ENCODE peak calls at places on chromosomes 7 and 10, in four cellular contexts. M, N, O and J are unnamed samples.

GRCh38 chr10:96261930-96262329 is 9.4 kb downstream of the BLNK start:
- DNase-seq in N (no peak), O (no peak), M (peak), J (no peak)

GRCh38 chr10:80945267-80945880 is 407.7 kb downstream of the SH2D4B start:
- DNase-seq in O (no peak), M (peak), N (no peak), J (peak)

GRCh38 chr7:81367335-81367801 is 402.5 kb downstream of the HGF start:
- DNase-seq in N (no peak), M (peak), O (peak), J (no peak)

GRCh38 chr10:92914478-92915066 is 66.3 kb downstream of the EXOC6 start:
- DNase-seq in M (peak), O (peak), N (no peak), J (peak)

GRCh38 chr7:1004018-1004880 is 21.3 kb downstream of the CYP2W1 start:
- DNase-seq in M (no peak), N (no peak), O (peak), J (no peak)

GRCh38 chr10:126945351-126946035 is 40.3 kb downstream of the DOCK1 start:
- DNase-seq in N (no peak), M (no peak), O (no peak), J (no peak)

GRCh38 chr10:132909491-132910071 is 32.8 kb downstream of the CFAP46 start:
- DNase-seq in M (no peak), N (no peak), O (no peak), J (peak)

GRCh38 chr7:98133181-98133580 is 26.5 kb downstream of the LMTK2 start:
- DNase-seq in M (no peak), N (no peak), O (no peak), J (no peak)

GRCh38 chr10:110983466-110983865 is 64.1 kb downstream of the SHOC2 start:
- DNase-seq in M (no peak), O (no peak), N (no peak), J (no peak)

GRCh38 chr10:67573484-67573883 is 122.5 kb downstream of the CTNNA3 start:
- DNase-seq in M (no peak), O (no peak), N (no peak), J (no peak)

GRCh38 chr10:93059975-93060886 is at the start of gene CYP26C1:
- DNase-seq in O (no peak), N (no peak), M (no peak), J (no peak)

GRCh38 chr10:67772894-67773511 is 65.0 kb downstream of the DNAJC12 start:
- DNase-seq in N (no peak), O (peak), M (no peak), J (no peak)

GRCh38 chr10:49076319-49076718 is 39.0 kb downstream of the VSTM4 start:
- DNase-seq in N (no peak), O (no peak), M (no peak), J (no peak)

GRCh38 chr7:26365077-26365896 is 73.6 kb downstream of the SNX10 start:
- DNase-seq in N (no peak), O (peak), M (peak), J (peak)

GRCh38 chr10:133154996-133155778 is 4.8 kb upstream of the KNDC1 start:
- DNase-seq in M (no peak), N (no peak), O (no peak), J (no peak)

GRCh38 chr7:159192761-159193453 is 48.2 kb upstream of the VIPR2 start:
- DNase-seq in N (no peak), M (no peak), O (no peak), J (no peak)

GRCh38 chr7:98930921-98931320 is 52.6 kb downstream of the TRRAP start:
- DNase-seq in M (no peak), N (no peak), O (peak), J (no peak)

GRCh38 chr10:69757553-69758309 is 44.0 kb upstream of the COL13A1 start:
- DNase-seq in N (peak), O (peak), M (peak), J (no peak)

GRCh38 chr7:44194069-44194468 is 4.8 kb upstream of the GCK start:
- DNase-seq in O (peak), M (no peak), N (no peak), J (no peak)

GRCh38 chr10:3255616-3256015 is 83.0 kb upstream of the PITRM1 start:
- DNase-seq in M (no peak), O (no peak), N (no peak), J (no peak)

GRCh38 chr10:14184841-14185500 is 145.8 kb downstream of the FRMD4A start:
- DNase-seq in O (peak), M (no peak), N (no peak), J (no peak)

GRCh38 chr7:41754046-41754445 is 51.2 kb upstream of the INHBA start:
- DNase-seq in O (peak), N (no peak), M (no peak), J (no peak)
- H3K4me3 ChIP-seq in O (no peak), N (no peak), M (no peak), J (no peak)

DNA sequence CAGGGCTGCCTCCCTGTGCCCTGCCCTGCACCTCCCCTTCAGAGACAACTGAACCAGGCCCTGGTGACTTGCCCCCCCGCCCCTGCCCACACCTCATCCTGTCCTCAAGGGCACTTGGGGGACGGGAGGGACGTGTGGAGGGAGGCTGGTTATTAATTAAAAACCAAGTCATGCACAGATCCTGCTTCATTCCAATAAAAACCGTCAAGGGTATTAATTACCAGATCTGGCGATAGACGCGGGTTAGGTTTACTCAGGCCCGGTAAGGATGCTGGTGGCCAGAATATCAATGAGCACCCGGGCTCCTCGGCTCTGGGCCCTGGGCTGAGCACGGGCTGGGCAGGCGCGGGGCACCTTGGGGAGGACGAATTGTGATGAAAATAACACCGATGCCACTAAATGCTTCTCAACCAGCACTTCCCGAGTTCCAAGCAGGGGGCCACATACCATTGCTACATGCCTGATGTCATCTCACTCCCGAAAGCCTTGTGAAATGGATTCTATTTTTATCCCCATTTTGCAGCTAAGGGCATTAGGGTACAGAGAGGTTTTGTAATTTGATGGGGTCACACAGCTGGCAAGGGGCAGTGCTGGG is 24.5 kb upstream of the GTF2IRD1 start:
- DNase-seq in N (no peak), O (peak), M (no peak), J (no peak)
- H3K27ac ChIP-seq in N (no peak), O (no peak), M (no peak), J (no peak)

DNA sequence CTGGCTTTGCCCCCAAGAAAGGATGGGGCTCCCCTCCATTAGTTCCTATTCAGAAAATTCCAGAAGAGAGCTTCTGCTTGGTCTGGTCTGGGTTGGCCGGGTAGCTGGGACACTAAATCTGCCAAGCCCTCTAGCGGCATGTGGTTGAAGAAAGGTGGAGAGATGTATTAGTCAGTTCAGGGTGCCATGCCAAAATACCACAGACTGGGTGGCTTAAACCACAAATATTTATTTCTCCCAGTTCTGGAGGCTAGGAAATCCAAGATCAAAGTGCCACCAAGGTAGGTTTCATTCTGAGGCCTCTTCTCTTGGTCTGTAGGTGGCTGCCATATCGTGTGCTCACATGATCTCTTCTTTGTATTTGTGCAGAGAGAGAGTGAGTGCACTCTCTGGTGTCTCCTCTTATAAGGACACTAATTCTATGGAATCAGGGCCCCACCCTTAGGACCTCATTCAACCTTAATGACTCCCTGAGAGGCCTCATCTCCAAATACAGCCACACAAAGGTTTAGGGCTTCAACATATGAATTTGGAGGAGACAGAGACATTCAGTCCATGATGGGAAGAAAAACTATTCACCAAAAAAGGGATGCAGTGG is 38.7 kb upstream of the MTPAP start:
- DNase-seq in N (no peak), M (no peak), O (no peak), J (no peak)
- TF ChIP-seq CTCF in N (no peak), M (no peak), O (no peak), J (no peak)

DNA sequence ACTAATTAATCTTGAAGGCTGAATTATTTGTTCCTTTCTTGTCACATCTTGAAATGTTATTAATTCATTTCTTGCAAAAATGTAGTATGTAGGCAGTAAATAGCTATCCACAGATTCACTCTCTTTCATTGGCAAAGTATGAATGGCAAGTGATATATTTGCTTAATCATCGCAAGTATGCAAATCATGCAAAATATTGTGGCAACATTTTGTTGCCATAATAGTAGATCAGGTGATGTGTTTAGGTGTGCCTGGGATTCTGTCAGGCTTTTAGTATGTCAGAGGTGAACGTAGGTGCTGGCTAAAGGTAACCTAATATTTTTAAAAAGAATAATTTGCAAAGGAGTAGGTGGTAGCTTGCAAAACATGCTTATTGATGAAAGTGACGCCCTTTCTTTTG is 5.9 kb downstream of the MAP3K8 start:
- DNase-seq in M (no peak), O (no peak), N (no peak), J (no peak)
- H3K4me3 ChIP-seq in M (no peak), O (no peak), N (no peak), J (no peak)

GRCh38 chr10:125026036-125026931 is 84.4 kb downstream of the ZRANB1 start:
- DNase-seq in M (no peak), N (no peak), O (no peak), J (no peak)

GRCh38 chr10:125025341-125025740 is 83.4 kb downstream of the ZRANB1 start:
- DNase-seq in M (no peak), O (peak), N (no peak), J (no peak)

GRCh38 chr10:125023269-125023668 is 81.3 kb downstream of the ZRANB1 start:
- DNase-seq in O (no peak), N (no peak), M (no peak), J (peak)

GRCh38 chr10:125023862-125024495 is 82.1 kb downstream of the ZRANB1 start:
- DNase-seq in O (no peak), N (peak), M (no peak), J (peak)

DNA sequence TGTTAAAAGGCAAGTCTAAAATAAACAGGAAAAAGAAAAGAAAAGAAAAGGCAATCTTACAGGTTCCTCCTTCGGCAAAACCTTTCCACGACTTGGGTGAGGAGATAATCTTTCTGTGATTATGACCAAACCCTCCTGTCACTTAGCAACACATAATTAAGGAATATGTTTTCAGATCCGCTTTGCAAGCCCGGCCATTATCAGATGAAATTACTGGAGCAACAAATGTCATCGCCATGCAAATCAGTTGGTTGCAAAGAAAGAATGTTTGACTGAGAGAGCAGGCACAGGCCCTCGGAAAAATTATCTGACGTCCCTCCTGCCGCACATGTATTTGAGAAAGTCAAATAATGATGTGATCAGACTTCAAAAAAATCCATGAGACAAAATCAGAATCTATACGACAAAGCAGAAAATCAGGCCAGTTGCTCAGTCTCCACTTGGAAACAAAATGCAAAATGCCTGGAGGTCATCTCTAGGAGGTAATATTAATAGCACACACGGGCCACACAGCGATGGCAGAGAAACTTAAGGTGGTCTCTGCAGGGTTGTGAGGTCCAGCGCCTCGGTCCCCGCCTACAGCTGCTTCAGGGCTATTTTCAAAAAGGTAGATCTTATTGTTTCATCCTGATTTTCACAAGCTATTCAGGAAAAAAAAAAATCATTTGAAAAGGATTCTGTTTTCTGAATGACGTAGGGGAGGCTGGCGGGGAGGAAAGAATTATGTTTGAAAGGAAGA is 82.7 kb downstream of the ZRANB1 start:
- DNase-seq in O (no peak), N (no peak), M (no peak), J (no peak)
- H3K27ac ChIP-seq in O (no peak), N (no peak), M (peak), J (peak)

GRCh38 chr10:98444314-98445006 is 2.3 kb downstream of the HPS1 start:
- DNase-seq in M (no peak), N (no peak), O (no peak), J (peak)

GRCh38 chr10:98445200-98445812 is 1.4 kb downstream of the HPS1 start:
- DNase-seq in O (no peak), N (no peak), M (no peak), J (no peak)

GRCh38 chr10:98449287-98449686 is 2.6 kb upstream of the HPS1 start:
- DNase-seq in N (no peak), O (no peak), M (no peak), J (no peak)

GRCh38 chr10:98446121-98446655 is 547 bp downstream of the HPS1 start:
- DNase-seq in O (peak), M (peak), N (peak), J (no peak)

GRCh38 chr10:98446656-98447221 is at the start of gene HPS1:
- DNase-seq in O (peak), M (peak), N (peak), J (no peak)
- TF ChIP-seq CTCF in O (no peak), M (no peak), N (peak), J (no peak)

GRCh38 chr7:12423355-12423994 is 19.8 kb upstream of the VWDE start:
- DNase-seq in N (no peak), O (peak), M (no peak), J (no peak)
- H3K4me3 ChIP-seq in N (no peak), O (no peak), M (no peak), J (no peak)